ENCODE peak calls at places on chromosomes 3 and 15, in five cellular contexts. One of them, this sample, is unnamed.
A peak's percentile ranks its signal among the peaks of the same experiment; 100 is the strongest.

GRCh38 chr3:13850161-13850945 is 29.5 kb downstream of the WNT7A start:
- DNase-seq in upper lobe of right lung: peak; percentile 90
- DNase-seq in CD8-positive, alpha-beta T cell: no peak
- DNase-seq in breast epithelium: no peak
- DNase-seq in gastrocnemius medialis: no peak
- DNase-seq in this sample: no peak

GRCh38 chr15:83207622-83208356 is at the start of gene HDGFL3:
- DNase-seq in upper lobe of right lung: peak; percentile 85
- DNase-seq in CD8-positive, alpha-beta T cell: peak; percentile 18
- DNase-seq in breast epithelium: peak; percentile 72
- DNase-seq in gastrocnemius medialis: peak; percentile 17
- DNase-seq in this sample: no peak

GRCh38 chr15:75750261-75751050 is 37.8 kb upstream of the CSPG4 start:
- DNase-seq in upper lobe of right lung: peak; percentile 40
- DNase-seq in CD8-positive, alpha-beta T cell: no peak
- DNase-seq in breast epithelium: no peak
- DNase-seq in gastrocnemius medialis: no peak
- DNase-seq in this sample: no peak

GRCh38 chr15:75232252-75232813 is 25.8 kb upstream of the GOLGA6C start:
- DNase-seq in upper lobe of right lung: peak; percentile 44
- DNase-seq in CD8-positive, alpha-beta T cell: no peak
- DNase-seq in breast epithelium: no peak
- DNase-seq in gastrocnemius medialis: no peak
- DNase-seq in this sample: no peak

GRCh38 chr15:73540161-73540560 is 93.0 kb downstream of the NPTN start:
- DNase-seq in upper lobe of right lung: no peak
- DNase-seq in CD8-positive, alpha-beta T cell: no peak
- DNase-seq in breast epithelium: no peak
- DNase-seq in gastrocnemius medialis: no peak
- DNase-seq in this sample: no peak

GRCh38 chr15:49860101-49860500 is 239.3 kb downstream of the DTWD1 start:
- DNase-seq in upper lobe of right lung: no peak
- DNase-seq in CD8-positive, alpha-beta T cell: no peak
- DNase-seq in breast epithelium: no peak
- DNase-seq in gastrocnemius medialis: no peak
- DNase-seq in this sample: no peak

GRCh38 chr15:68595761-68596160 is 17.0 kb downstream of the CORO2B start:
- DNase-seq in upper lobe of right lung: no peak
- DNase-seq in CD8-positive, alpha-beta T cell: no peak
- DNase-seq in breast epithelium: no peak
- DNase-seq in gastrocnemius medialis: no peak
- DNase-seq in this sample: no peak

GRCh38 chr15:73881539-73882320 is 8.4 kb downstream of the TBC1D21 start:
- DNase-seq in upper lobe of right lung: peak; percentile 39
- DNase-seq in CD8-positive, alpha-beta T cell: no peak
- DNase-seq in breast epithelium: no peak
- DNase-seq in gastrocnemius medialis: no peak
- DNase-seq in this sample: no peak

GRCh38 chr15:60353245-60353940 is 44.4 kb downstream of the ANXA2 start:
- DNase-seq in upper lobe of right lung: no peak
- DNase-seq in CD8-positive, alpha-beta T cell: no peak
- DNase-seq in breast epithelium: no peak
- DNase-seq in gastrocnemius medialis: no peak
- DNase-seq in this sample: no peak

GRCh38 chr3:101038393-101038792 is 45.2 kb upstream of the ABI3BP start:
- DNase-seq in upper lobe of right lung: no peak
- DNase-seq in CD8-positive, alpha-beta T cell: no peak
- DNase-seq in breast epithelium: no peak
- DNase-seq in gastrocnemius medialis: no peak
- DNase-seq in this sample: no peak

GRCh38 chr15:39835550-39835949 is 52.9 kb upstream of the FSIP1 start:
- DNase-seq in upper lobe of right lung: no peak
- DNase-seq in CD8-positive, alpha-beta T cell: no peak
- DNase-seq in breast epithelium: no peak
- DNase-seq in gastrocnemius medialis: no peak
- DNase-seq in this sample: no peak

GRCh38 chr3:13044496-13045244 is 28.6 kb downstream of the IQSEC1 start:
- DNase-seq in upper lobe of right lung: no peak
- DNase-seq in CD8-positive, alpha-beta T cell: no peak
- DNase-seq in breast epithelium: no peak
- DNase-seq in gastrocnemius medialis: no peak
- DNase-seq in this sample: no peak

GRCh38 chr3:43417133-43417532 is 130.8 kb downstream of the SNRK start:
- DNase-seq in upper lobe of right lung: no peak
- DNase-seq in CD8-positive, alpha-beta T cell: no peak
- DNase-seq in breast epithelium: no peak
- DNase-seq in gastrocnemius medialis: no peak
- DNase-seq in this sample: no peak

GRCh38 chr3:100106531-100107155 is 7.7 kb downstream of the FILIP1L start:
- DNase-seq in upper lobe of right lung: no peak
- DNase-seq in CD8-positive, alpha-beta T cell: no peak
- DNase-seq in breast epithelium: no peak
- DNase-seq in gastrocnemius medialis: no peak
- DNase-seq in this sample: no peak

GRCh38 chr3:196073188-196073838 is 8.6 kb downstream of the TFRC start:
- DNase-seq in upper lobe of right lung: peak; percentile 50
- DNase-seq in CD8-positive, alpha-beta T cell: peak; percentile 70
- DNase-seq in breast epithelium: no peak
- DNase-seq in gastrocnemius medialis: peak; percentile 23
- DNase-seq in this sample: peak; percentile 57

GRCh38 chr3:136818851-136819783 is at the start of gene SLC35G2:
- DNase-seq in upper lobe of right lung: peak; percentile 68
- DNase-seq in CD8-positive, alpha-beta T cell: peak; percentile 19
- DNase-seq in breast epithelium: no peak
- DNase-seq in gastrocnemius medialis: peak; percentile 2
- DNase-seq in this sample: peak; percentile 2

GRCh38 chr15:74988007-74988800 is 7.2 kb upstream of the SCAMP5 start:
- DNase-seq in upper lobe of right lung: no peak
- DNase-seq in CD8-positive, alpha-beta T cell: peak; percentile 26
- DNase-seq in breast epithelium: no peak
- DNase-seq in gastrocnemius medialis: no peak
- DNase-seq in this sample: no peak

GRCh38 chr3:58526124-58526957 is 10.6 kb downstream of the ACOX2 start:
- DNase-seq in upper lobe of right lung: no peak
- DNase-seq in CD8-positive, alpha-beta T cell: no peak
- DNase-seq in breast epithelium: no peak
- DNase-seq in gastrocnemius medialis: no peak
- DNase-seq in this sample: no peak

GRCh38 chr15:67639591-67639990 is 97.1 kb downstream of the MAP2K5 start:
- DNase-seq in upper lobe of right lung: no peak
- DNase-seq in CD8-positive, alpha-beta T cell: no peak
- DNase-seq in breast epithelium: no peak
- DNase-seq in gastrocnemius medialis: no peak
- DNase-seq in this sample: no peak

GRCh38 chr3:100402150-100402706 is 889 bp downstream of the LNP1 start:
- DNase-seq in upper lobe of right lung: no peak
- DNase-seq in CD8-positive, alpha-beta T cell: no peak
- DNase-seq in breast epithelium: no peak
- DNase-seq in gastrocnemius medialis: no peak
- DNase-seq in this sample: no peak

GRCh38 chr3:58242340-58242739 is 4.7 kb downstream of the ABHD6 start:
- DNase-seq in upper lobe of right lung: no peak
- DNase-seq in CD8-positive, alpha-beta T cell: no peak
- DNase-seq in breast epithelium: no peak
- DNase-seq in gastrocnemius medialis: no peak
- DNase-seq in this sample: no peak

GRCh38 chr3:187016639-187017345 is 86.5 kb downstream of the ST6GAL1 start:
- DNase-seq in upper lobe of right lung: no peak
- DNase-seq in CD8-positive, alpha-beta T cell: no peak
- DNase-seq in breast epithelium: no peak
- DNase-seq in gastrocnemius medialis: no peak
- DNase-seq in this sample: no peak

GRCh38 chr3:138349926-138350665 is 1.7 kb downstream of the MRAS start:
- DNase-seq in upper lobe of right lung: peak; percentile 78
- DNase-seq in CD8-positive, alpha-beta T cell: no peak
- DNase-seq in breast epithelium: no peak
- DNase-seq in gastrocnemius medialis: no peak
- DNase-seq in this sample: no peak
- H3K4me3 ChIP-seq in upper lobe of right lung: peak overlapping the region; percentile 78
- H3K4me3 ChIP-seq in CD8-positive, alpha-beta T cell: no peak overlapping the region
- H3K4me3 ChIP-seq in breast epithelium: peak overlapping the region; percentile 82
- H3K4me3 ChIP-seq in gastrocnemius medialis: peak overlapping the region; percentile 75
- H3K4me3 ChIP-seq in this sample: no peak overlapping the region

GRCh38 chr3:125054436-125055164 is 1.2 kb downstream of the HEG1 start:
- DNase-seq in upper lobe of right lung: no peak
- DNase-seq in CD8-positive, alpha-beta T cell: peak; percentile 18
- DNase-seq in breast epithelium: no peak
- DNase-seq in gastrocnemius medialis: no peak
- DNase-seq in this sample: no peak

GRCh38 chr3:125058529-125058928 is 2.7 kb upstream of the HEG1 start:
- DNase-seq in upper lobe of right lung: no peak
- DNase-seq in CD8-positive, alpha-beta T cell: no peak
- DNase-seq in breast epithelium: no peak
- DNase-seq in gastrocnemius medialis: no peak
- DNase-seq in this sample: no peak

GRCh38 chr3:125055165-125055912 is 458 bp downstream of the HEG1 start:
- DNase-seq in upper lobe of right lung: no peak
- DNase-seq in CD8-positive, alpha-beta T cell: peak; percentile 15
- DNase-seq in breast epithelium: no peak
- DNase-seq in gastrocnemius medialis: no peak
- DNase-seq in this sample: no peak

GRCh38 chr3:125057186-125057850 is 1.5 kb upstream of the HEG1 start:
- DNase-seq in upper lobe of right lung: no peak
- DNase-seq in CD8-positive, alpha-beta T cell: no peak
- DNase-seq in breast epithelium: no peak
- DNase-seq in gastrocnemius medialis: peak; percentile 49
- DNase-seq in this sample: no peak

GRCh38 chr3:125055913-125056705 is at the start of gene HEG1:
- DNase-seq in upper lobe of right lung: peak; percentile 93
- DNase-seq in CD8-positive, alpha-beta T cell: peak; percentile 77
- DNase-seq in breast epithelium: peak; percentile 75
- DNase-seq in gastrocnemius medialis: peak; percentile 80
- DNase-seq in this sample: peak; percentile 67
- H3K4me1 ChIP-seq in upper lobe of right lung: peaks cover 52% of the 10 kb centered on the region
- H3K4me1 ChIP-seq in CD8-positive, alpha-beta T cell: peaks cover 39% of the 10 kb centered on the region
- H3K4me1 ChIP-seq in breast epithelium: peaks cover 7% of the 10 kb centered on the region
- H3K4me1 ChIP-seq in gastrocnemius medialis: peaks cover 41% of the 10 kb centered on the region
- H3K4me1 ChIP-seq in this sample: peaks cover 35% of the 10 kb centered on the region

DNA sequence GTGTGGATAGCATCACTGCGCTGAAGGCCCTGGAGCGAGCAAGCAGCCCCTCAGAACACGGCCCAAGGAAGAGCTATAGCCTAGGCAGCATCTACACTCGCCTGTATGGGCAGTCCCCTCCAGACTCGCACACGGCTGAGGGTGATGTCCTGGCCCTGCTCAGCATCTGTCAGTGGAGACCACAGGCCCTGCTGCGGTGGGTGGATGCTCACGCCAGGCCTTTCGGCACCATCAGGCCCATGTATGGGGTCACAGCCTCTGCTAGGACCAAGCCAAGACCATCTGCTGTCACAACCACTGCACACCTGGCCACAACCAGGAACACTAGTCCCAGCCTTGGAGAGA is 20.5 kb downstream of the ATRIP start:
- DNase-seq in upper lobe of right lung: no peak
- DNase-seq in CD8-positive, alpha-beta T cell: no peak
- DNase-seq in breast epithelium: no peak
- DNase-seq in gastrocnemius medialis: no peak
- DNase-seq in this sample: no peak
- H3K4me3 ChIP-seq in upper lobe of right lung: peak overlapping the region; percentile 66
- H3K4me3 ChIP-seq in CD8-positive, alpha-beta T cell: peak overlapping the region; percentile 95
- H3K4me3 ChIP-seq in breast epithelium: peak overlapping the region; percentile 56
- H3K4me3 ChIP-seq in gastrocnemius medialis: peak overlapping the region; percentile 65
- H3K4me3 ChIP-seq in this sample: peak overlapping the region; percentile 68

GRCh38 chr15:99441871-99442267 is 123.9 kb upstream of the MEF2A start:
- DNase-seq in upper lobe of right lung: no peak
- DNase-seq in CD8-positive, alpha-beta T cell: peak; percentile 9
- DNase-seq in breast epithelium: no peak
- DNase-seq in gastrocnemius medialis: no peak
- DNase-seq in this sample: no peak

GRCh38 chr15:99442268-99442897 is 123.4 kb upstream of the MEF2A start:
- DNase-seq in upper lobe of right lung: peak; percentile 70
- DNase-seq in CD8-positive, alpha-beta T cell: peak; percentile 9
- DNase-seq in breast epithelium: no peak
- DNase-seq in gastrocnemius medialis: no peak
- DNase-seq in this sample: no peak

GRCh38 chr15:99440551-99441426 is 125.0 kb upstream of the MEF2A start:
- DNase-seq in upper lobe of right lung: no peak
- DNase-seq in CD8-positive, alpha-beta T cell: peak; percentile 9
- DNase-seq in breast epithelium: no peak
- DNase-seq in gastrocnemius medialis: no peak
- DNase-seq in this sample: no peak

GRCh38 chr15:99440029-99440428 is 125.8 kb upstream of the MEF2A start:
- DNase-seq in upper lobe of right lung: no peak
- DNase-seq in CD8-positive, alpha-beta T cell: peak; percentile 8
- DNase-seq in breast epithelium: no peak
- DNase-seq in gastrocnemius medialis: no peak
- DNase-seq in this sample: no peak

GRCh38 chr15:99441427-99441766 is 124.4 kb upstream of the MEF2A start:
- DNase-seq in upper lobe of right lung: no peak
- DNase-seq in CD8-positive, alpha-beta T cell: no peak
- DNase-seq in breast epithelium: no peak
- DNase-seq in gastrocnemius medialis: no peak
- DNase-seq in this sample: no peak
- H3K4me1 ChIP-seq in upper lobe of right lung: peaks cover 28% of the 10 kb centered on the region
- H3K4me1 ChIP-seq in CD8-positive, alpha-beta T cell: peaks cover 86% of the 10 kb centered on the region
- H3K4me1 ChIP-seq in breast epithelium: peaks cover 5% of the 10 kb centered on the region
- H3K4me1 ChIP-seq in gastrocnemius medialis: peaks cover 40% of the 10 kb centered on the region
- H3K4me1 ChIP-seq in this sample: peaks cover 29% of the 10 kb centered on the region

DNA sequence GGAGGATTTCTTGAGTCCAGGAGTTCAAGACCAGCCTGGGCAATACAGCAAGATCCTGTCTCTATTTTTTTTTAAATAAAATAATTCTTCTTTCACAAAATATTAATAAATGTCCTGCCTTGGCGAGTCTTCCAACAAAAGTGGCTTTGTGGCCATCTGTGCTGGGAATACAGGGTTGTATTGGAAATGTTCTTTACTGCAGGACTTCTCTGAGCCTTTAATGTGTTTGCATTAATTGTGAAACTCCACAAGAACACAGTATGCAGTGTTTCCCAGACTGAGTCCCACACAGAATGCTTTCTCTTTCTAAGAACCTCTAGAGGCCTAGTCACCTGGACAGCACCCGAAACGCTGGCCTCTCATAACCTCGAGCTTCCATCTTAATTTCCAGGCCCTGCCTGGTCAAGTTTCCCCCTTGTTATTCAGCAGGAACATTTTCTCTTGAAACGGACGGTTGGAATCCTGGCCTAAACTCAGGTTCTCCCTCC is 85.4 kb upstream of the ARRDC4 start:
- DNase-seq in upper lobe of right lung: no peak
- DNase-seq in CD8-positive, alpha-beta T cell: no peak
- DNase-seq in breast epithelium: no peak
- DNase-seq in gastrocnemius medialis: no peak
- DNase-seq in this sample: no peak
- H3K4me3 ChIP-seq in upper lobe of right lung: peak overlapping the region; percentile 31
- H3K4me3 ChIP-seq in CD8-positive, alpha-beta T cell: no peak overlapping the region
- H3K4me3 ChIP-seq in breast epithelium: no peak overlapping the region
- H3K4me3 ChIP-seq in gastrocnemius medialis: no peak overlapping the region
- H3K4me3 ChIP-seq in this sample: no peak overlapping the region

This sample was measured in effector memory CD4-positive, alpha-beta T cell.